ENCODE peak calls at places on chromosome 7, in seven cellular contexts. G, B, W, Q, U, D and V are unnamed samples.

GRCh38 chr7:100119701-100120517 is 475 bp downstream of the CNPY4 start:
- DNase-seq in U (peak), W (peak), B (peak), Q (peak), D (peak), G (peak), V (peak)

GRCh38 chr7:149284343-149284742 is 22.3 kb downstream of the ZNF783 start:
- DNase-seq in D (no peak), U (peak), B (no peak), Q (peak), W (no peak), G (peak), V (peak)

GRCh38 chr7:1597791-1598190 is 28.0 kb upstream of the PSMG3 start:
- DNase-seq in G (no peak), Q (no peak), D (no peak), W (no peak), U (no peak), B (no peak), V (no peak)

GRCh38 chr7:151226560-151226874 is 488 bp downstream of the ABCF2 start:
- DNase-seq in G (no peak), U (no peak), D (no peak), Q (no peak), B (no peak), W (no peak), V (no peak)

GRCh38 chr7:25580156-25580555 is 351.9 kb upstream of the NPVF start:
- DNase-seq in G (no peak), D (no peak), Q (no peak), W (no peak), B (no peak), U (no peak), V (no peak)

GRCh38 chr7:52161483-52161882 is 844.9 kb upstream of the COBL start:
- DNase-seq in Q (no peak), B (no peak), D (no peak), U (no peak), W (no peak), G (no peak), V (no peak)

GRCh38 chr7:157404845-157405481 is 68.2 kb downstream of the DNAJB6 start:
- DNase-seq in B (no peak), D (no peak), U (no peak), Q (no peak), W (no peak), G (peak), V (no peak)

GRCh38 chr7:102063736-102064135 is 222.9 kb upstream of the SH2B2 start:
- DNase-seq in U (no peak), G (no peak), Q (no peak), D (no peak), B (no peak), W (no peak), V (no peak)

GRCh38 chr7:712601-713457 is 13.7 kb upstream of the DNAAF5 start:
- DNase-seq in U (no peak), B (no peak), G (no peak), Q (peak), D (no peak), W (no peak), V (no peak)

GRCh38 chr7:20562461-20562860 is 53.0 kb upstream of the ABCB5 start:
- DNase-seq in U (no peak), Q (no peak), B (no peak), G (no peak), D (no peak), W (no peak), V (no peak)

GRCh38 chr7:96089511-96089910 is 232.4 kb downstream of the SLC25A13 start:
- DNase-seq in W (no peak), Q (peak), B (no peak), G (no peak), U (no peak), D (peak), V (no peak)

GRCh38 chr7:24573008-24573553 is at the start of gene PALS2:
- DNase-seq in B (no peak), U (peak), G (peak), Q (peak), D (peak), W (peak), V (peak)

GRCh38 chr7:117902314-117902889 is 29.2 kb upstream of the CTTNBP2 start:
- DNase-seq in W (no peak), D (no peak), B (no peak), U (no peak), G (no peak), Q (no peak), V (no peak)

GRCh38 chr7:16365177-16365576 is 56.2 kb downstream of the CRPPA start:
- DNase-seq in W (no peak), U (no peak), D (no peak), Q (peak), B (no peak), G (no peak), V (no peak)

GRCh38 chr7:27745064-27745583 is 5.2 kb downstream of the TAX1BP1 start:
- DNase-seq in D (no peak), Q (no peak), B (no peak), G (peak), U (no peak), W (peak), V (no peak)

GRCh38 chr7:77877800-77878199 is 79.2 kb downstream of the PHTF2 start:
- DNase-seq in D (no peak), G (no peak), W (no peak), B (no peak), Q (no peak), U (no peak), V (no peak)

GRCh38 chr7:44259547-44260457 is 59.0 kb downstream of the YKT6 start:
- DNase-seq in U (no peak), D (no peak), B (peak), W (no peak), G (peak), Q (no peak), V (no peak)

GRCh38 chr7:106720641-106721040 is 59.7 kb upstream of the CCDC71L start:
- DNase-seq in Q (no peak), G (no peak), B (no peak), W (no peak), D (no peak), U (no peak), V (no peak)

GRCh38 chr7:155457544-155458316 is at the start of gene EN2:
- DNase-seq in D (no peak), U (no peak), Q (peak), G (no peak), W (peak), B (no peak), V (no peak)

GRCh38 chr7:8143151-8143874 is 118.7 kb downstream of the ICA1 start:
- DNase-seq in Q (no peak), W (no peak), D (no peak), U (no peak), B (no peak), G (no peak), V (no peak)

GRCh38 chr7:39084344-39084743 is 106.6 kb downstream of the POU6F2 start:
- DNase-seq in B (no peak), G (no peak), D (peak), Q (peak), W (peak), U (no peak), V (no peak)

GRCh38 chr7:93622036-93622714 is 47.7 kb upstream of the CALCR start:
- DNase-seq in U (no peak), Q (peak), G (no peak), D (peak), B (no peak), W (peak), V (no peak)

GRCh38 chr7:73999664-74000420 is 28.1 kb upstream of the ELN start:
- DNase-seq in D (no peak), Q (no peak), G (no peak), B (no peak), W (no peak), U (no peak), V (no peak)

GRCh38 chr7:71488308-71488707 is 356.4 kb downstream of the GALNT17 start:
- DNase-seq in B (no peak), U (no peak), G (no peak), D (no peak), Q (no peak), W (no peak), V (no peak)

GRCh38 chr7:28083159-28083997 is 97.2 kb downstream of the JAZF1 start:
- DNase-seq in B (no peak), Q (no peak), U (no peak), G (no peak), D (no peak), W (no peak), V (no peak)

GRCh38 chr7:149432121-149432691 is 28.7 kb downstream of the ZNF777 start:
- DNase-seq in D (no peak), Q (no peak), U (no peak), B (peak), G (no peak), W (no peak), V (no peak)